ENCODE peak calls at places on chromosomes 5 and 9, in seven cellular contexts. A is OCI-LY7; M is cardiac muscle cell; U is effector memory CD4-positive, alpha-beta T cell; V is retinal pigment epithelial cell; E is hepatocyte; Z is tibial nerve. B is an unnamed sample.

GRCh38 chr5:32572778-32573480 is 12.4 kb upstream of the SUB1 start:
- DNase-seq in M (no peak), Z (no peak), V (no peak), A (peak; percentile 85), E (no peak), U (no peak), B (no peak)

GRCh38 chr9:2559212-2560152 is 62.1 kb upstream of the VLDLR start:
- DNase-seq in E (peak; percentile 78), Z (peak; percentile 19), M (no peak), V (peak; percentile 95), A (no peak), U (no peak), B (no peak)

GRCh38 chr9:127549771-127550170 is 62.3 kb upstream of the STXBP1 start:
- DNase-seq in V (no peak), E (no peak), U (no peak), Z (no peak), M (no peak), A (no peak), B (no peak)

GRCh38 chr9:96299823-96300222 is 2.2 kb downstream of the HSD17B3 start:
- DNase-seq in M (no peak), V (peak; percentile 20), U (no peak), Z (no peak), A (no peak), E (no peak), B (no peak)

GRCh38 chr9:137825324-137825991 is 52.1 kb upstream of the CACNA1B start:
- DNase-seq in M (no peak), V (no peak), U (no peak), E (no peak), A (peak; percentile 59), Z (no peak), B (no peak)

GRCh38 chr9:36148652-36149051 is 12.1 kb downstream of the GLIPR2 start:
- DNase-seq in M (no peak), U (peak; percentile 68), E (peak; percentile 87), V (peak; percentile 87), Z (peak; percentile 98), A (no peak), B (no peak)

GRCh38 chr5:74233571-74233970 is 407.0 kb downstream of the ENC1 start:
- DNase-seq in M (no peak), E (no peak), A (no peak), V (no peak), U (no peak), Z (no peak), B (no peak)

GRCh38 chr5:21685536-21685935 is 1167.6 kb downstream of the CDH12 start:
- DNase-seq in A (no peak), E (peak; percentile 6), U (no peak), V (no peak), Z (no peak), M (no peak), B (no peak)

GRCh38 chr5:16931334-16932110 is 4.6 kb downstream of the MYO10 start:
- DNase-seq in V (no peak), E (no peak), M (peak; percentile 50), Z (no peak), U (no peak), A (no peak), B (no peak)

GRCh38 chr5:16271851-16272250 is 92.3 kb upstream of the MARCHF11 start:
- DNase-seq in A (no peak), M (no peak), Z (no peak), V (no peak), U (no peak), E (no peak), B (no peak)

DNA sequence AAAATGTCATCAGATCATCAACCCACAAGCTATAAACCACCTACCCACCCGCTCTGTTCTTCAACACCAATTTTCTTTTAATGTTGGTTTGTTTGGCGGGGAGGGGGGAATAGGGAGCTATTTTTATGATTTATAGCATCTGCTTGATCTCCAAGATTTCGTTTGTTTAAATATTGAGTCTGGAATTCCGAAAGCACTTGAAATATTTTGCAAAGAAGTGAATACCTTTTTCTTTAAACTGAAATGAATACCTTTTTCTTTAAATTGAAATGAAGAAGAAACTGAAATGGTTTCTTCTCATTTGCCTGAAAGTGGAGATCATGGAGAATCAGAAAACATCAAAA is 49.0 kb upstream of the TENT2 start:
- DNase-seq in Z (no peak), E (no peak), A (no peak), M (no peak), V (no peak), U (no peak), B (no peak)
- H3K4me3 ChIP-seq in Z (no peak overlapping the region), E (no peak overlapping the region), A (no peak overlapping the region), M (no peak overlapping the region), V (no peak overlapping the region), U (no peak overlapping the region), B (no peak overlapping the region)

DNA sequence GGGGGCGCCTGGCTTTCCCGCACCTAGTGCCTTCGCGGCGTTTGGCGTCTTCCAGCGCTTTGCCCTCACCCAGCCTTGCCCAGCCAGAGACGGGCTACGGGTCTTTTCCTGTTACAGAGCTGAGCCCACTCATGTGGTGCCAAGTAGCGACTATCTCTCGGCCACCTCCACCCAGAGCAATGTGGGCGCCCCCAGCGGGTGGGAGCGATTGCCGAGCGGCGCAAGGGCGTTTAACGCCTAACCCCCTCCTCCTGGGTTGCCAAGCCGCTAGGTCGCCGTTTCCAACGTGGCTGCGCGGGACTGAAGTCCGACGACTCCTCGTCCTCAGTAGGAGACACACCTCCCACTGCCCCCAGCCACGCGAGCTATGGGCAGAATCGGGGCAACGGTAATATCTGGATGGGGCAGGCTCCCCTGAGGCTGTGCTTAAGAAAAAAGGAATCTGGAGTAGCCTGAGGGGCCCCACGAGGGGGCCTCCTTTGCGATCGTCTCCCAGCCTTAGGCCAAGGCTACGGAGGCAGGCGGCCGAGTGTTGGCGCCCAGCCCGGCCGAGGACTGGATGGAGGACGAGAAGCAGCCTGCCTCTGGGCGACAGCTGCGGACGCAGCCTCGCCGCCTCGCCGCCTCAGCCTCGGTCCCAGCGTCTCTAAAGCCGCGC is 5.8 kb downstream of the TLX3 start:
- DNase-seq in Z (no peak), A (no peak), U (no peak), E (no peak), M (no peak), V (no peak), B (no peak)
- H3K4me3 ChIP-seq in Z (peak overlapping the region; percentile 26), A (no peak overlapping the region), U (no peak overlapping the region), E (no peak overlapping the region), M (no peak overlapping the region), V (no peak overlapping the region), B (no peak overlapping the region)

DNA sequence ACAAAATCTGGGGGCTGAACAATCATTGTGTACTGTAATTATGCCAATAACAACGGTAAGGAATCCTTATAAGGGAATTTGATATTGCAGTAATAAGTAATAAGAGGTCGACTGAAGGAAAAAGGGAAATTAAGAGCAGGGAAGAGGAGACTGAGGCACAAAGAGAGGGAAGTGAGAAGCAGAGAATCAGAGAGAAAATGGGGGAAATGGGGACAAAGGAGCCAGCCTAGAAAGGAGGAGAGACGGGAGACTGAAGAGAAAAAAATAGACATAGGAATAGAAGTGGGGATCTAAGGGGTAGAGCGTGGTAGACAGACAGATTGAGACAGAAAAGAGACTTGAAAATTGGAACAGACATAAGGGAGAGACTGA is 518 bp upstream of the ZNF300 start:
- DNase-seq in M (no peak), U (no peak), E (no peak), Z (no peak), V (no peak), A (no peak), B (no peak)
- H3K4me3 ChIP-seq in M (peak overlapping the region; percentile 43), U (peak overlapping the region; percentile 33), E (peak overlapping the region; percentile 43), Z (peak overlapping the region; percentile 53), V (peak overlapping the region; percentile 85), A (no peak overlapping the region), B (no peak overlapping the region)

GRCh38 chr9:90007516-90008430 is 403.0 kb downstream of the GADD45G start:
- DNase-seq in Z (no peak), E (peak; percentile 27), V (no peak), U (no peak), A (no peak), M (no peak), B (no peak)
- H3K4me3 ChIP-seq in Z (no peak overlapping the region), E (no peak overlapping the region), V (no peak overlapping the region), U (no peak overlapping the region), A (no peak overlapping the region), M (no peak overlapping the region), B (no peak overlapping the region)

GRCh38 chr5:171366645-171367044 is 21.0 kb upstream of the NPM1 start:
- DNase-seq in Z (no peak), M (no peak), E (no peak), U (no peak), A (no peak), V (no peak), B (no peak)
- H3K4me3 ChIP-seq in Z (no peak overlapping the region), M (no peak overlapping the region), E (no peak overlapping the region), U (no peak overlapping the region), A (no peak overlapping the region), V (no peak overlapping the region), B (no peak overlapping the region)

GRCh38 chr5:8726383-8727036 is 819.4 kb downstream of the SEMA5A start:
- DNase-seq in A (no peak), Z (no peak), E (no peak), U (no peak), M (no peak), V (no peak), B (no peak)

GRCh38 chr5:8729437-8729836 is 816.4 kb downstream of the SEMA5A start:
- DNase-seq in Z (no peak), V (no peak), E (no peak), U (no peak), A (no peak), M (no peak), B (no peak)

GRCh38 chr5:8730194-8730593 is 815.7 kb downstream of the SEMA5A start:
- DNase-seq in M (no peak), Z (no peak), E (no peak), V (no peak), A (no peak), U (no peak), B (no peak)
- H3K4me3 ChIP-seq in M (no peak overlapping the region), Z (no peak overlapping the region), E (no peak overlapping the region), V (no peak overlapping the region), A (no peak overlapping the region), U (no peak overlapping the region), B (no peak overlapping the region)

GRCh38 chr5:168528521-168529360 is at the start of gene FBLL1:
- DNase-seq in E (peak; percentile 60), M (peak; percentile 85), A (no peak), U (no peak), V (no peak), Z (no peak), B (peak; percentile 56)
- H3K4me3 ChIP-seq in E (peak within 1 kb of the TSS; percentile 39), M (peak within 1 kb of the TSS; percentile 30), A (no peak within 1 kb of the TSS), U (no peak within 1 kb of the TSS), V (peak within 1 kb of the TSS; percentile 41), Z (peak within 1 kb of the TSS; percentile 56), B (no peak within 1 kb of the TSS)

B was measured in HAP-1.